ENCODE peak calls at places on chromosome 9, in seven cellular contexts. B is heart left ventricle, I is SK-N-SH, X is A549, Z is aorta, L is spleen, W is Caco-2. N is an unnamed sample. For H3K4me1, the result is how much of the 10 kb centered on the place peaks cover.

GRCh38 chr9:76595645-76596044 is 136.7 kb downstream of the GCNT1 start:
- DNase-seq in B (no peak), I (no peak), X (no peak), Z (no peak), L (no peak), W (no peak), N (no peak)

GRCh38 chr9:34253460-34253837 is 74.6 kb downstream of the UBAP1 start:
- DNase-seq in B (peak), I (no peak), X (peak), Z (no peak), L (no peak), W (no peak), N (no peak)

GRCh38 chr9:113590991-113591898 is 127.7 kb downstream of the RGS3 start:
- DNase-seq in B (peak), I (peak), X (peak), Z (peak), L (peak), W (peak), N (peak)

GRCh38 chr9:87338075-87338989 is 159.3 kb upstream of the DAPK1 start:
- DNase-seq in B (no peak), I (peak), X (no peak), Z (no peak), L (no peak), W (no peak), N (no peak)

GRCh38 chr9:75855509-75855908 is 35.0 kb upstream of the PCSK5 start:
- DNase-seq in B (peak), I (no peak), X (peak), Z (no peak), L (no peak), W (peak), N (peak)

GRCh38 chr9:35840901-35841900 is 12.2 kb downstream of the TMEM8B start:
- DNase-seq in B (no peak), I (no peak), X (no peak), Z (no peak), L (peak), W (no peak), N (no peak)

GRCh38 chr9:18544456-18544855 is 70.5 kb downstream of the ADAMTSL1 start:
- DNase-seq in B (no peak), I (no peak), X (no peak), Z (no peak), L (no peak), W (no peak), N (no peak)

GRCh38 chr9:119634036-119634435 is 264.8 kb upstream of the BRINP1 start:
- DNase-seq in B (no peak), I (no peak), X (no peak), Z (no peak), L (no peak), W (no peak), N (no peak)

GRCh38 chr9:34059231-34059720 is 10.6 kb upstream of the UBAP2 start:
- DNase-seq in B (no peak), I (no peak), X (no peak), Z (no peak), L (no peak), W (no peak), N (no peak)

GRCh38 chr9:37994639-37995347 is 74.2 kb downstream of the SHB start:
- DNase-seq in B (peak), I (peak), X (no peak), Z (peak), L (peak), W (no peak), N (no peak)

GRCh38 chr9:110891760-110892159 is 146.5 kb downstream of the LPAR1 start:
- DNase-seq in B (no peak), I (no peak), X (peak), Z (no peak), L (no peak), W (no peak), N (no peak)

GRCh38 chr9:88889386-88889785 is 101.9 kb upstream of the S1PR3 start:
- DNase-seq in B (no peak), I (peak), X (no peak), Z (no peak), L (no peak), W (no peak), N (no peak)

GRCh38 chr9:136557036-136557435 is 11.2 kb upstream of the NOTCH1 start:
- DNase-seq in B (no peak), I (no peak), X (no peak), Z (no peak), L (no peak), W (no peak), N (no peak)

GRCh38 chr9:34377402-34377741 is 674 bp upstream of the MYORG start:
- DNase-seq in B (no peak), I (peak), X (no peak), Z (peak), L (peak), W (peak), N (no peak)

GRCh38 chr9:136346927-136347465 is 16.5 kb downstream of the DNLZ start:
- DNase-seq in B (no peak), I (no peak), X (no peak), Z (no peak), L (no peak), W (no peak), N (no peak)

GRCh38 chr9:124764774-124765438 is 6.2 kb downstream of the NR6A1 start:
- DNase-seq in B (no peak), I (no peak), X (peak), Z (no peak), L (no peak), W (no peak), N (no peak)

GRCh38 chr9:33170464-33171156 is 3.5 kb upstream of the B4GALT1 start:
- DNase-seq in B (peak), I (peak), X (peak), Z (peak), L (peak), W (peak), N (no peak)

GRCh38 chr9:472676-473075 is 258.0 kb downstream of the DOCK8 start:
- DNase-seq in B (no peak), I (no peak), X (no peak), Z (no peak), L (no peak), W (no peak), N (no peak)

GRCh38 chr9:126705311-126705766 is 91.6 kb downstream of the LMX1B start:
- DNase-seq in B (peak), I (peak), X (peak), Z (peak), L (peak), W (peak), N (peak)

GRCh38 chr9:35042081-35042604 is 30.3 kb downstream of the VCP start:
- DNase-seq in B (no peak), I (no peak), X (no peak), Z (no peak), L (no peak), W (peak), N (no peak)

GRCh38 chr9:97853844-97854695 is 1.0 kb downstream of the FOXE1 start:
- DNase-seq in B (no peak), I (peak), X (peak), Z (no peak), L (peak), W (no peak), N (peak)

GRCh38 chr9:113589407-113589806 is 125.9 kb downstream of the RGS3 start:
- DNase-seq in B (peak), I (no peak), X (no peak), Z (no peak), L (peak), W (no peak), N (no peak)

GRCh38 chr9:37953775-37954437 is 50.0 kb upstream of the SLC25A51 start:
- DNase-seq in B (no peak), I (no peak), X (peak), Z (peak), L (peak), W (no peak), N (no peak)

GRCh38 chr9:102461441-102461840 is 533.7 kb upstream of the CYLC2 start:
- DNase-seq in B (no peak), I (no peak), X (no peak), Z (no peak), L (no peak), W (no peak), N (no peak)

GRCh38 chr9:136013524-136014034 is 52.4 kb upstream of the UBAC1 start:
- DNase-seq in B (no peak), I (no peak), X (no peak), Z (peak), L (peak), W (no peak), N (peak)

GRCh38 chr9:36980148-36980974 is 53.7 kb downstream of the PAX5 start:
- DNase-seq in B (no peak), I (peak), X (peak), Z (no peak), L (no peak), W (peak), N (peak)

GRCh38 chr9:109771084-109771483 is 8.9 kb upstream of the PALM2AKAP2 start:
- DNase-seq in B (no peak), I (no peak), X (no peak), Z (no peak), L (no peak), W (no peak), N (no peak)

GRCh38 chr9:72509053-72509452 is 12.4 kb upstream of the TMC1 start:
- DNase-seq in B (no peak), I (no peak), X (no peak), Z (no peak), L (no peak), W (no peak), N (no peak)

GRCh38 chr9:123382659-123383511 is 26.9 kb downstream of the CRB2 start:
- DNase-seq in B (no peak), I (no peak), X (no peak), Z (no peak), L (no peak), W (no peak), N (no peak)

GRCh38 chr9:107504585-107505455 is 15.3 kb upstream of the KLF4 start:
- DNase-seq in B (no peak), I (no peak), X (peak), Z (no peak), L (no peak), W (peak), N (no peak)

GRCh38 chr9:2015581-2016410 is 649 bp downstream of the SMARCA2 start:
- DNase-seq in B (peak), I (peak), X (peak), Z (peak), L (peak), W (peak), N (peak)

GRCh38 chr9:37438359-37438758 is 15.9 kb downstream of the GRHPR start:
- DNase-seq in B (no peak), I (no peak), X (no peak), Z (no peak), L (no peak), W (no peak), N (no peak)

DNA sequence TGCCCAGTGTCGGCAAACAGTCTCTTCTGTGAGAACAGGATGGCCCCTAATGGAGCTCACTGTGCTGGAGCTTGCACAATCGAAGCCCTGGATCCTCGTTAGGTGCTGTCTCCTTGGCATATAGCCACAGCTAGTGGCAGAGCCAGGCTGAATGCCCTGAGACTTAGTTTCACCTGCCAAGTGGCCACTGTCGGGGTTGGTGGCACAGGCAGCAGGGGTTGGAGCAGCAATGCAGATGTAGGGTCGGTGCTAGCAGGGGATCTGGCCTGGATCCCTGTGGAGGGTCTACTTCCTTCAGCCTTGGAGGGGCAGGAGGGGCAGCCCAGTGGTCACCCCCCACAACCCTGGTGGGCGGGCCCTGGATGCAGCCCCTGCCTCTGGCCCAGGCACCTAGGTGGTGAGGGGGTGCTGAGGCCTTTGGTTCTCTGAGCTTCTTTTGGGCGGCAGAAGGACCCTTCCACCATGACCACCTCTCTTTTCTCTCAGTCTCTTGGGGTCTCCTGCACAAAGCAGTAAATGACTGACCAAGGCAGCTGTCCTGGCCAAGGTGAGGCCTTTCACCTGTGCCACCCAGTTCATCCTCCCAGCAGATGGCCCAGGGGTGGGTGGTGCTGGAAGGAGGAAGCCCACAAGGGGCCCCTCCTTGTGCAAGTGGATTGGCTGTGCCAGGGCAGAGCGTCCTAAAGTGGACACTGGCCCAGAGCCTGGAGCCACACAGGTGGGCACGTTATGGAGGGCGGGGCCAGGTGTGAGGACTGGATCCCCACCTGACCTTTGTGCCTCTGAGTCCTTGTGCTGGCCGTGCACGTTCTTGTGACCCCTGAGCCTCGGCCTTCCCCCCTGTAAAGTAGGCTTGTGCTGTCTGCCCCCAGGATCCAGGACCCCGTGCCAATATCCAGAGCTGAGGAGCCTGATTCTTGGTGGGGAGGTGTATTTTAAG is 44.8 kb downstream of the PHF2 start:
- DNase-seq in B (no peak), I (no peak), X (no peak), Z (no peak), L (no peak), W (no peak), N (no peak)
- H3K4me3 ChIP-seq in B (no peak), I (no peak), X (no peak), Z (no peak), L (no peak), W (no peak), N (no peak)

DNA sequence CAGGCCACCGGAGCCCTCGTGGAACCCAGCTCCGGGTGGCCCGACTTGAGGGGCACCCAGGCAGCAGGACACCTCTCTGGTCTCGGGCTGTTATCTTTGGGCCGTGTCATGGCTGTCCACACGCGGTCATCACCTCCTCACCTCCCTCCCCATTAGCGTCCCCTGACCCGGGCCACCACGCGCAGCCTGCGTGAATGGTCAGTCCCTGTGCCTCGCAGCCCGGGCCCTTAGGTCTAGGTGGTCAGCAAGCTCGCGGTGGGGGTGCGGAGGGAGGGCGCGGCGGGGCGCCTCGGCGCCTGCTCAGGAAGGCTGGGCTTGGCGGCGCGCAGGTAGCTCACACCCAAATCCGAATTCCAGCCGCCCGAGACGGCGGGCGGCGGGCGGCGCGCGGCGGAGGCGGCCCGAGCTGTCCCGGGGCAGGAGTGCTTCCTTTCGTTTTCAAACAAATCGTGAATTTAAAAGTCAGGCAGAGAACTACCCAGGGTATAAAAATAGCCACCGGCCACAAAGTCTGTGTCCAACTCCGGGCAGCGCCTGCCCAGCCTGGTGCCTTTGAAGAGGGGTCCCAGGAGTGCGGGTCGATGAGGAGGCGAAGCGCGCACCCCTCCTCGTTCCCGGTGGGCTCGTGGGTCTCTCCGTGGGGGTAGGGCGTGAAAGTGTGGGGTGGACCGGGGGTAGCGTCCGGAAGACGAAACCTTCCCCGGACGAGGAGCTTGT is 1.0 kb upstream of the RXRA start:
- DNase-seq in B (peak), I (no peak), X (peak), Z (peak), L (peak), W (peak), N (no peak)
- H3K4me1 ChIP-seq in B (under half), I (under half), X (under half), Z (under half), L (half or more), W (half or more), N (under half)

DNA sequence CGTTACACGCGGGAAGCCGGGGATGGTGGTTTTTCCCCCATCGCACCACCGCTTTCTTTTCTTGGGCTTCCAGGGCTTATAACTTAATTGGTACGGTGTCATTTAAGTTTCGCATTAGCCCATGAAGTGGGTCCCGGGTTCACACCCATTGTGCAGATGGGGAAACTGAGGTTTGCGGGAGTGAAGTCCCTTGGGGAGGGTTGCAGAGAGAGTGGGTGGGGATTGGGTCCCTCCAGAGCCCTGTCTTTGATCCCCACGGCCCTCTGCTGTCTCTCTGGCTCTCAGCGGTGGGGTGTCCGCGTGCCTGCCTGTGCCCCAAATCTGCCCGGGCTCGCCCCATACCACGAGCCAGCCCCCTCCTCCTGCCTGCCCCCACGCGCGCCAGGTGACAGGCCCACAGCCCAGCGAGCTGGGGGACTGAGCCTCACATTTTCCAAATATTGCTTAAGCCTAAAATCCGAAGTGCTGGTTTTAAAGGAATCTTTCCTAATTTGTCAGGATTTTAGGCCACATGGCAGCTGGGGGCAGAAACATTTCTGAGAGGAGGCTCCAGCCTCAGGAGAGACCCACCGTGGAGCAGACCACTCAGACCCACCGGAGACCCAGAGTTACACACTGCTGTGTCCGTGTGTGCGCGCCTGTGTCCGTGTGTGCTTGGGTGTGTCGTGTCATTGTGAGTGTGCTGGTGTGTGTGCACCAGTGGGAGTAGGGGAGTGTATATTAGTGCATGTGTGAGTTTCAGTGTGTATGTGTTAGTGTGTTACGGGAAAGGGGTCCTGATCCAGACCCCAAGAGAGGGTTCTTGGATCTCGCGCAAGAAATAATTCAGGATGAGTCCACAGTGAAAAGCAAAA is 159.5 kb upstream of the IER5L start:
- DNase-seq in B (no peak), I (no peak), X (no peak), Z (peak), L (no peak), W (no peak), N (no peak)
- H3K4me3 ChIP-seq in B (peak), I (no peak), X (no peak), Z (no peak), L (peak), W (no peak), N (no peak)

GRCh38 chr9:134372621-134373267 is 46.5 kb downstream of the RXRA start:
- DNase-seq in B (no peak), I (no peak), X (no peak), Z (peak), L (peak), W (no peak), N (no peak)
- H3K4me1 ChIP-seq in B (half or more), I (half or more), X (half or more), Z (under half), L (half or more), W (under half), N (under half)

GRCh38 chr9:69975681-69976080 is 68.0 kb upstream of the MAMDC2 start:
- DNase-seq in B (no peak), I (no peak), X (no peak), Z (no peak), L (no peak), W (no peak), N (no peak)
- H3K4me3 ChIP-seq in B (no peak), I (no peak), X (no peak), Z (no peak), L (no peak), W (no peak), N (no peak)

GRCh38 chr9:93456504-93456903 is 3.1 kb upstream of the FAM120AOS start:
- DNase-seq in B (no peak), I (no peak), X (no peak), Z (no peak), L (no peak), W (no peak), N (no peak)
- H3K4me1 ChIP-seq in B (half or more), I (under half), X (half or more), Z (under half), L (half or more), W (under half), N (under half)

GRCh38 chr9:132003904-132004303 is 75.8 kb downstream of the MED27 start:
- DNase-seq in B (no peak), I (no peak), X (no peak), Z (no peak), L (no peak), W (no peak), N (peak)
- H3K4me3 ChIP-seq in B (no peak), I (no peak), X (no peak), Z (no peak), L (no peak), W (no peak), N (no peak)

GRCh38 chr9:132241840-132242620 is 80.2 kb downstream of the NTNG2 start:
- DNase-seq in B (no peak), I (peak), X (no peak), Z (peak), L (peak), W (peak), N (peak)
- H3K4me1 ChIP-seq in B (under half), I (under half), X (under half), Z (under half), L (half or more), W (under half), N (under half)